ENCODE peak calls at places on chromosomes 3 and 15, in nine cellular contexts. One of them, this sample, is unnamed.

GRCh38 chr15:90829942-90830440 is 38.4 kb upstream of the FURIN start:
- DNase-seq in K562: no peak
- DNase-seq in stomach: no peak
- DNase-seq in A549: no peak
- DNase-seq in transverse colon: no peak
- DNase-seq in sigmoid colon: no peak
- DNase-seq in SK-N-SH: no peak
- DNase-seq in HepG2: no peak
- DNase-seq in H1: no peak
- DNase-seq in this sample: no peak

GRCh38 chr3:128975276-128975675 is 18.6 kb downstream of the CFAP92 start:
- DNase-seq in K562: no peak
- DNase-seq in stomach: no peak
- DNase-seq in A549: no peak
- DNase-seq in transverse colon: no peak
- DNase-seq in sigmoid colon: no peak
- DNase-seq in SK-N-SH: no peak
- DNase-seq in HepG2: no peak
- DNase-seq in H1: no peak
- DNase-seq in this sample: no peak

GRCh38 chr15:25597576-25597975 is 158.8 kb upstream of the UBE3A start:
- DNase-seq in K562: no peak
- DNase-seq in stomach: no peak
- DNase-seq in A549: no peak
- DNase-seq in transverse colon: no peak
- DNase-seq in sigmoid colon: no peak
- DNase-seq in SK-N-SH: no peak
- DNase-seq in HepG2: no peak
- DNase-seq in H1: no peak
- DNase-seq in this sample: no peak

GRCh38 chr3:122977645-122978466 is 49.7 kb downstream of the SEMA5B start:
- DNase-seq in K562: no peak
- DNase-seq in stomach: no peak
- DNase-seq in A549: peak; percentile 10
- DNase-seq in transverse colon: no peak
- DNase-seq in sigmoid colon: no peak
- DNase-seq in SK-N-SH: peak; percentile 63
- DNase-seq in HepG2: peak; percentile 73
- DNase-seq in H1: peak; percentile 46
- DNase-seq in this sample: no peak

GRCh38 chr3:143208976-143209714 is 89.6 kb downstream of the CHST2 start:
- DNase-seq in K562: no peak
- DNase-seq in stomach: no peak
- DNase-seq in A549: no peak
- DNase-seq in transverse colon: no peak
- DNase-seq in sigmoid colon: no peak
- DNase-seq in SK-N-SH: no peak
- DNase-seq in HepG2: no peak
- DNase-seq in H1: no peak
- DNase-seq in this sample: no peak

GRCh38 chr3:24151595-24151994 is 206.5 kb downstream of the NR1D2 start:
- DNase-seq in K562: no peak
- DNase-seq in stomach: no peak
- DNase-seq in A549: no peak
- DNase-seq in transverse colon: no peak
- DNase-seq in sigmoid colon: no peak
- DNase-seq in SK-N-SH: no peak
- DNase-seq in HepG2: no peak
- DNase-seq in H1: no peak
- DNase-seq in this sample: no peak

GRCh38 chr3:32951410-32951811 is at the start of gene CCR4:
- DNase-seq in K562: peak; percentile 48
- DNase-seq in stomach: no peak
- DNase-seq in A549: no peak
- DNase-seq in transverse colon: no peak
- DNase-seq in sigmoid colon: no peak
- DNase-seq in SK-N-SH: no peak
- DNase-seq in HepG2: no peak
- DNase-seq in H1: no peak
- DNase-seq in this sample: no peak

GRCh38 chr3:14452676-14453367 is 50.4 kb downstream of the SLC6A6 start:
- DNase-seq in K562: no peak
- DNase-seq in stomach: peak; percentile 94
- DNase-seq in A549: peak; percentile 88
- DNase-seq in transverse colon: peak; percentile 89
- DNase-seq in sigmoid colon: peak; percentile 98
- DNase-seq in SK-N-SH: no peak
- DNase-seq in HepG2: no peak
- DNase-seq in H1: no peak
- DNase-seq in this sample: peak; percentile 88

GRCh38 chr3:13532085-13532484 is 16.8 kb upstream of the FBLN2 start:
- DNase-seq in K562: no peak
- DNase-seq in stomach: no peak
- DNase-seq in A549: no peak
- DNase-seq in transverse colon: no peak
- DNase-seq in sigmoid colon: peak; percentile 81
- DNase-seq in SK-N-SH: no peak
- DNase-seq in HepG2: no peak
- DNase-seq in H1: no peak
- DNase-seq in this sample: no peak

GRCh38 chr15:90552162-90552928 is 22.6 kb downstream of the CRTC3 start:
- DNase-seq in K562: no peak
- DNase-seq in stomach: no peak
- DNase-seq in A549: no peak
- DNase-seq in transverse colon: no peak
- DNase-seq in sigmoid colon: no peak
- DNase-seq in SK-N-SH: no peak
- DNase-seq in HepG2: no peak
- DNase-seq in H1: no peak
- DNase-seq in this sample: no peak

GRCh38 chr3:39255503-39256325 is 24.1 kb downstream of the CX3CR1 start:
- DNase-seq in K562: no peak
- DNase-seq in stomach: no peak
- DNase-seq in A549: no peak
- DNase-seq in transverse colon: peak; percentile 49
- DNase-seq in sigmoid colon: no peak
- DNase-seq in SK-N-SH: no peak
- DNase-seq in HepG2: no peak
- DNase-seq in H1: no peak
- DNase-seq in this sample: no peak

GRCh38 chr15:92869977-92870644 is 30.0 kb upstream of the CHD2 start:
- DNase-seq in K562: no peak
- DNase-seq in stomach: no peak
- DNase-seq in A549: peak; percentile 69
- DNase-seq in transverse colon: no peak
- DNase-seq in sigmoid colon: peak; percentile 71
- DNase-seq in SK-N-SH: peak; percentile 28
- DNase-seq in HepG2: no peak
- DNase-seq in H1: no peak
- DNase-seq in this sample: no peak

GRCh38 chr3:18562364-18563154 is 137.4 kb upstream of the SATB1 start:
- DNase-seq in K562: no peak
- DNase-seq in stomach: no peak
- DNase-seq in A549: no peak
- DNase-seq in transverse colon: no peak
- DNase-seq in sigmoid colon: no peak
- DNase-seq in SK-N-SH: no peak
- DNase-seq in HepG2: no peak
- DNase-seq in H1: no peak
- DNase-seq in this sample: no peak

GRCh38 chr3:98513136-98513535 is 9.6 kb downstream of the CLDND1 start:
- DNase-seq in K562: no peak
- DNase-seq in stomach: no peak
- DNase-seq in A549: peak; percentile 34
- DNase-seq in transverse colon: no peak
- DNase-seq in sigmoid colon: no peak
- DNase-seq in SK-N-SH: no peak
- DNase-seq in HepG2: no peak
- DNase-seq in H1: no peak
- DNase-seq in this sample: no peak

GRCh38 chr3:32510075-32510724 is 7.5 kb upstream of the CMTM6 start:
- DNase-seq in K562: peak; percentile 77
- DNase-seq in stomach: peak; percentile 62
- DNase-seq in A549: peak; percentile 77
- DNase-seq in transverse colon: peak; percentile 67
- DNase-seq in sigmoid colon: peak; percentile 76
- DNase-seq in SK-N-SH: peak; percentile 71
- DNase-seq in HepG2: peak; percentile 71
- DNase-seq in H1: no peak
- DNase-seq in this sample: peak; percentile 30

GRCh38 chr3:3089017-3089416 is 21.2 kb downstream of the IL5RA start:
- DNase-seq in K562: no peak
- DNase-seq in stomach: no peak
- DNase-seq in A549: no peak
- DNase-seq in transverse colon: no peak
- DNase-seq in sigmoid colon: no peak
- DNase-seq in SK-N-SH: no peak
- DNase-seq in HepG2: no peak
- DNase-seq in H1: no peak
- DNase-seq in this sample: no peak

DNA sequence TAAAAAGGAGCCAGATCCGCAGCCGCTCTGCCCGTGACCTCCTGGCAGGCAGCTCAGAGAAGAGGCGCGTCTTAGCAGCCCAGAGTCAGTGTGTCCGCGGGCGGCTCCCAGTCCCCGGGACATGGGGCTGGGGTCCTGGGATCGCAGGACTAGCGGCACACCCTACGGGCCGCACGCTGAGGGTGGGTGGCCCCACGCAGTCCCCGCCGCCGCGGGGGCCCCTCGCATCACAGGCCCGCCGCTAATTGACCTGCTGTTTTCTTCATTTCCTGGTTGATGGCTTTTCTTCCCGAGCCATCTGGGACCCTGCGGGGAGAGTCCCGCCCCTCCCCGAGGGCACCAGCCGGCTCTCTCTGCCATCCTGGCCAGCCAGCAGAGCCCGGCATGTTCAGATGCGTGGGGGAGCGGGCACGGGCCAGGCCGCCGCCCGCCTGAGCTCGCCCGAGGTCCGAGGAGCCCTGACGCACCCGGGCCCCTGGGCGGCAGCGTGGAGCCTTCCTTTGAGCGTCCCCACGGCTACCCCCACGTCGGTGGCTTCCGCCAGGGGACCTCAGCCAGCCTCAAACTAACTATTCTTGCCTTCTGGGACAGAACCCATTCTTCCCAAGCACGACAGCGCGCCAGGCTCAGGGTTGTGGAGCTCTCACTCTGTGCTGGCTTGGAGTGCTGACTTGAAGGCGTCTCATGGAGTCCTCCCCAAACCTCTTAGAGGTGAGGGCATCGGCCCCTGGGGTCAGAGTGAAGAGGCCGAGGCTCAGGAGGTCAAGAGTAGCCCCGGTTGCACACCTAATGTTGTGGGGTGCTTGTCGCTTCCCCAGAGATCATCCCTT is 34.6 kb upstream of the CACNA2D3 start:
- DNase-seq in K562: no peak
- DNase-seq in stomach: no peak
- DNase-seq in A549: no peak
- DNase-seq in transverse colon: no peak
- DNase-seq in sigmoid colon: no peak
- DNase-seq in SK-N-SH: peak; percentile 30
- DNase-seq in HepG2: no peak
- DNase-seq in H1: no peak
- DNase-seq in this sample: no peak
- H3K4me3 ChIP-seq in K562: no peak overlapping the region
- H3K4me3 ChIP-seq in stomach: no peak overlapping the region
- H3K4me3 ChIP-seq in A549: no peak overlapping the region
- H3K4me3 ChIP-seq in transverse colon: no peak overlapping the region
- H3K4me3 ChIP-seq in sigmoid colon: no peak overlapping the region
- H3K4me3 ChIP-seq in SK-N-SH: no peak overlapping the region
- H3K4me3 ChIP-seq in HepG2: no peak overlapping the region
- H3K4me3 ChIP-seq in H1: peak overlapping the region; percentile 46
- H3K4me3 ChIP-seq in this sample: no peak overlapping the region

GRCh38 chr3:111473550-111473949 is 68.4 kb upstream of the CD96 start:
- DNase-seq in K562: no peak
- DNase-seq in stomach: no peak
- DNase-seq in A549: peak; percentile 24
- DNase-seq in transverse colon: no peak
- DNase-seq in sigmoid colon: no peak
- DNase-seq in SK-N-SH: no peak
- DNase-seq in HepG2: no peak
- DNase-seq in H1: no peak
- DNase-seq in this sample: no peak
- TF ChIP-seq CTCF in K562: no peak
- TF ChIP-seq CTCF in stomach: no peak
- TF ChIP-seq CTCF in A549: no peak
- TF ChIP-seq CTCF in transverse colon: no peak
- TF ChIP-seq CTCF in sigmoid colon: no peak
- TF ChIP-seq CTCF in SK-N-SH: no peak
- TF ChIP-seq CTCF in HepG2: no peak
- TF ChIP-seq CTCF in H1: no peak
- TF ChIP-seq CTCF in this sample: no peak

GRCh38 chr3:189049458-189050231 is 122.1 kb upstream of the TPRG1 start:
- DNase-seq in K562: no peak
- DNase-seq in stomach: no peak
- DNase-seq in A549: no peak
- DNase-seq in transverse colon: no peak
- DNase-seq in sigmoid colon: no peak
- DNase-seq in SK-N-SH: no peak
- DNase-seq in HepG2: no peak
- DNase-seq in H1: no peak
- DNase-seq in this sample: no peak
- TF ChIP-seq EP300 in K562: no peak
- TF ChIP-seq EP300 in stomach: no peak
- TF ChIP-seq EP300 in A549: no peak
- TF ChIP-seq EP300 in transverse colon: no peak
- TF ChIP-seq EP300 in sigmoid colon: no peak
- TF ChIP-seq EP300 in SK-N-SH: no peak
- TF ChIP-seq EP300 in HepG2: no peak
- TF ChIP-seq EP300 in H1: no peak
- TF ChIP-seq EP300 in this sample: no peak

GRCh38 chr3:152258448-152259302 is 10.1 kb upstream of the MBNL1 start:
- DNase-seq in K562: no peak
- DNase-seq in stomach: peak; percentile 35
- DNase-seq in A549: peak; percentile 93
- DNase-seq in transverse colon: peak; percentile 49
- DNase-seq in sigmoid colon: peak; percentile 85
- DNase-seq in SK-N-SH: no peak
- DNase-seq in HepG2: peak; percentile 94
- DNase-seq in H1: no peak
- DNase-seq in this sample: no peak

GRCh38 chr3:152259480-152259879 is 9.2 kb upstream of the MBNL1 start:
- DNase-seq in K562: no peak
- DNase-seq in stomach: no peak
- DNase-seq in A549: no peak
- DNase-seq in transverse colon: no peak
- DNase-seq in sigmoid colon: no peak
- DNase-seq in SK-N-SH: no peak
- DNase-seq in HepG2: no peak
- DNase-seq in H1: no peak
- DNase-seq in this sample: no peak

GRCh38 chr3:152256829-152257228 is 11.9 kb upstream of the MBNL1 start:
- DNase-seq in K562: no peak
- DNase-seq in stomach: no peak
- DNase-seq in A549: no peak
- DNase-seq in transverse colon: no peak
- DNase-seq in sigmoid colon: no peak
- DNase-seq in SK-N-SH: no peak
- DNase-seq in HepG2: no peak
- DNase-seq in H1: no peak
- DNase-seq in this sample: no peak

GRCh38 chr3:152255290-152255689 is 13.4 kb upstream of the MBNL1 start:
- DNase-seq in K562: no peak
- DNase-seq in stomach: no peak
- DNase-seq in A549: no peak
- DNase-seq in transverse colon: no peak
- DNase-seq in sigmoid colon: no peak
- DNase-seq in SK-N-SH: no peak
- DNase-seq in HepG2: no peak
- DNase-seq in H1: no peak
- DNase-seq in this sample: no peak

GRCh38 chr3:152257246-152258074 is 11.3 kb upstream of the MBNL1 start:
- DNase-seq in K562: no peak
- DNase-seq in stomach: no peak
- DNase-seq in A549: no peak
- DNase-seq in transverse colon: no peak
- DNase-seq in sigmoid colon: no peak
- DNase-seq in SK-N-SH: no peak
- DNase-seq in HepG2: no peak
- DNase-seq in H1: no peak
- DNase-seq in this sample: no peak
- H3K4me3 ChIP-seq in K562: no peak overlapping the region
- H3K4me3 ChIP-seq in stomach: no peak overlapping the region
- H3K4me3 ChIP-seq in A549: no peak overlapping the region
- H3K4me3 ChIP-seq in transverse colon: no peak overlapping the region
- H3K4me3 ChIP-seq in sigmoid colon: no peak overlapping the region
- H3K4me3 ChIP-seq in SK-N-SH: no peak overlapping the region
- H3K4me3 ChIP-seq in HepG2: no peak overlapping the region
- H3K4me3 ChIP-seq in H1: no peak overlapping the region
- H3K4me3 ChIP-seq in this sample: no peak overlapping the region

This sample was measured in tibial nerve.